ENCODE peak calls at places on chromosome 21, in six cellular contexts. One of them, this sample, is unnamed.

GRCh38 chr21:45991606-45992301 is 10.2 kb downstream of the COL6A1 start:
- DNase-seq in GM13976: no peak
- DNase-seq in testis: no peak
- DNase-seq in PC-3: no peak
- DNase-seq in AG09309: no peak
- DNase-seq in prostate gland: no peak
- DNase-seq in this sample: no peak

GRCh38 chr21:30717105-30717504 is 1.5 kb downstream of the KRTAP21-3 start:
- DNase-seq in AG09309: no peak
- DNase-seq in prostate gland: no peak
- DNase-seq in PC-3: no peak
- DNase-seq in testis: no peak
- DNase-seq in GM13976: no peak
- DNase-seq in this sample: no peak

GRCh38 chr21:45990049-45990711 is 8.6 kb downstream of the COL6A1 start:
- DNase-seq in PC-3: no peak
- DNase-seq in prostate gland: no peak
- DNase-seq in AG09309: no peak
- DNase-seq in GM13976: no peak
- DNase-seq in testis: no peak
- DNase-seq in this sample: no peak

GRCh38 chr21:33266050-33266783 is at the start of gene IL10RB:
- DNase-seq in PC-3: peak
- DNase-seq in AG09309: no peak
- DNase-seq in testis: peak
- DNase-seq in prostate gland: peak
- DNase-seq in GM13976: peak
- DNase-seq in this sample: peak

GRCh38 chr21:33255404-33255803 is 10.8 kb upstream of the IL10RB start:
- DNase-seq in testis: no peak
- DNase-seq in PC-3: no peak
- DNase-seq in AG09309: no peak
- DNase-seq in GM13976: no peak
- DNase-seq in prostate gland: no peak
- DNase-seq in this sample: no peak

GRCh38 chr21:37264808-37265207 is 2.3 kb downstream of the VPS26C start:
- DNase-seq in GM13976: no peak
- DNase-seq in prostate gland: no peak
- DNase-seq in AG09309: no peak
- DNase-seq in testis: no peak
- DNase-seq in PC-3: peak
- DNase-seq in this sample: no peak

GRCh38 chr21:24826822-24827221 is 780.5 kb downstream of the MRPL39 start:
- DNase-seq in PC-3: no peak
- DNase-seq in AG09309: no peak
- DNase-seq in prostate gland: no peak
- DNase-seq in testis: no peak
- DNase-seq in GM13976: no peak
- DNase-seq in this sample: no peak

GRCh38 chr21:14591882-14592281 is 45.8 kb upstream of the SAMSN1 start:
- DNase-seq in prostate gland: no peak
- DNase-seq in testis: peak
- DNase-seq in GM13976: no peak
- DNase-seq in AG09309: no peak
- DNase-seq in PC-3: peak
- DNase-seq in this sample: no peak

GRCh38 chr21:28421716-28422480 is 570.8 kb downstream of the LTN1 start:
- DNase-seq in GM13976: no peak
- DNase-seq in testis: no peak
- DNase-seq in PC-3: peak
- DNase-seq in prostate gland: no peak
- DNase-seq in AG09309: peak
- DNase-seq in this sample: no peak

GRCh38 chr21:17554619-17555472 is 42.0 kb downstream of the CXADR start:
- DNase-seq in prostate gland: no peak
- DNase-seq in PC-3: peak
- DNase-seq in AG09309: no peak
- DNase-seq in GM13976: no peak
- DNase-seq in testis: no peak
- DNase-seq in this sample: no peak
- TF ChIP-seq CTCF in prostate gland: peak
- TF ChIP-seq CTCF in PC-3: peak
- TF ChIP-seq CTCF in AG09309: no peak
- TF ChIP-seq CTCF in GM13976: peak
- TF ChIP-seq CTCF in testis: no peak
- TF ChIP-seq CTCF in this sample: peak

GRCh38 chr21:44456207-44456914 is 1.1 kb downstream of the LRRC3 start:
- DNase-seq in AG09309: no peak
- DNase-seq in GM13976: no peak
- DNase-seq in prostate gland: no peak
- DNase-seq in PC-3: no peak
- DNase-seq in testis: peak
- DNase-seq in this sample: no peak

GRCh38 chr21:44454058-44454457 is 1.3 kb upstream of the LRRC3 start:
- DNase-seq in prostate gland: no peak
- DNase-seq in AG09309: no peak
- DNase-seq in testis: no peak
- DNase-seq in GM13976: no peak
- DNase-seq in PC-3: no peak
- DNase-seq in this sample: no peak

GRCh38 chr21:44454747-44455523 is at the start of gene LRRC3:
- DNase-seq in prostate gland: peak
- DNase-seq in GM13976: peak
- DNase-seq in testis: peak
- DNase-seq in PC-3: peak
- DNase-seq in AG09309: no peak
- DNase-seq in this sample: peak

GRCh38 chr21:44456915-44457736 is 1.8 kb downstream of the LRRC3 start:
- DNase-seq in AG09309: no peak
- DNase-seq in PC-3: no peak
- DNase-seq in GM13976: no peak
- DNase-seq in testis: no peak
- DNase-seq in prostate gland: no peak
- DNase-seq in this sample: no peak

GRCh38 chr21:44455524-44456206 is 355 bp downstream of the LRRC3 start:
- DNase-seq in testis: peak
- DNase-seq in GM13976: peak
- DNase-seq in AG09309: no peak
- DNase-seq in prostate gland: peak
- DNase-seq in PC-3: peak
- DNase-seq in this sample: peak
- TF ChIP-seq CTCF in testis: no peak
- TF ChIP-seq CTCF in GM13976: peak
- TF ChIP-seq CTCF in AG09309: no peak
- TF ChIP-seq CTCF in prostate gland: peak
- TF ChIP-seq CTCF in PC-3: peak
- TF ChIP-seq CTCF in this sample: peak

GRCh38 chr21:44298301-44298700 is 1.6 kb upstream of the PFKL start:
- DNase-seq in AG09309: no peak
- DNase-seq in prostate gland: no peak
- DNase-seq in PC-3: peak
- DNase-seq in testis: no peak
- DNase-seq in GM13976: no peak
- DNase-seq in this sample: no peak

GRCh38 chr21:44301093-44301492 is 1.2 kb downstream of the PFKL start:
- DNase-seq in prostate gland: no peak
- DNase-seq in AG09309: no peak
- DNase-seq in testis: no peak
- DNase-seq in PC-3: no peak
- DNase-seq in GM13976: no peak
- DNase-seq in this sample: no peak

GRCh38 chr21:44300262-44300959 is 558 bp downstream of the PFKL start:
- DNase-seq in testis: peak
- DNase-seq in AG09309: no peak
- DNase-seq in GM13976: peak
- DNase-seq in PC-3: peak
- DNase-seq in prostate gland: peak
- DNase-seq in this sample: peak

GRCh38 chr21:44299085-44299457 is 782 bp upstream of the PFKL start:
- DNase-seq in testis: no peak
- DNase-seq in prostate gland: no peak
- DNase-seq in PC-3: peak
- DNase-seq in AG09309: no peak
- DNase-seq in GM13976: peak
- DNase-seq in this sample: no peak

GRCh38 chr21:44299458-44300261 is at the start of gene PFKL:
- DNase-seq in prostate gland: peak
- DNase-seq in GM13976: peak
- DNase-seq in testis: peak
- DNase-seq in PC-3: peak
- DNase-seq in AG09309: no peak
- DNase-seq in this sample: peak
- TF ChIP-seq CTCF in prostate gland: peak
- TF ChIP-seq CTCF in GM13976: no peak
- TF ChIP-seq CTCF in testis: no peak
- TF ChIP-seq CTCF in PC-3: no peak
- TF ChIP-seq CTCF in AG09309: no peak
- TF ChIP-seq CTCF in this sample: no peak

DNA sequence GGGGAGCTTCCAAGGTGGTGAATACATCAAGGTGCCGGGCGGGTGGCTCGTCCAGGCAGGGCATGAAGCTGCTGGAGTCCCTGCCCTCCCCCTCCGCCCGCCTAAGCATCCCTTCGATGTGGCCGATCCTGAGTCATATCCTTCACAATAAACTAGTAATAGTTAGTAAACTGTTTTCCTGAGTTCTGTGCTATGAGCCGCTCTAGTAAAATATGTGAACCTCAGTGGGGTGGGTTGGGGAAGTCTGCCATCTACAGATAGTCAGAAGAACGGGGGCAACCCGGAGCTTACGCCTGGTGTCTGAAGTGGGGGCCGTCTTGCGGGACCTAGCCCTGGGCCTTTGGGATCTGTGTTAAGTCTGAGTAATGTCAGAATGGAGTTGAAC is 21.6 kb downstream of the C2CD2 start:
- DNase-seq in testis: no peak
- DNase-seq in prostate gland: no peak
- DNase-seq in PC-3: peak
- DNase-seq in AG09309: peak
- DNase-seq in GM13976: no peak
- DNase-seq in this sample: no peak
- TF ChIP-seq CTCF in testis: no peak
- TF ChIP-seq CTCF in prostate gland: no peak
- TF ChIP-seq CTCF in PC-3: peak
- TF ChIP-seq CTCF in AG09309: peak
- TF ChIP-seq CTCF in GM13976: no peak
- TF ChIP-seq CTCF in this sample: no peak

This sample was measured in GM10248.